ENCODE peak calls at places on chromosomes 2 and 18, in eight cellular contexts. U, G, H, C, T, D, Y and X are unnamed samples.

GRCh38 chr2:236657801-236658200 is 88.2 kb downstream of the ACKR3 start:
- DNase-seq in U (no peak), G (no peak), H (no peak), C (no peak), T (no peak), D (no peak), Y (no peak), X (no peak)

GRCh38 chr18:79062806-79063205 is 6.4 kb upstream of the ATP9B start:
- DNase-seq in U (no peak), G (no peak), H (no peak), C (no peak), T (peak; percentile 90), D (no peak), Y (no peak), X (no peak)

GRCh38 chr2:135226961-135227360 is 174.9 kb downstream of the RAB3GAP1 start:
- DNase-seq in U (no peak), G (no peak), H (peak; percentile 82), C (no peak), T (no peak), D (no peak), Y (no peak), X (peak; percentile 48)

GRCh38 chr2:10990561-10991111 is 78.9 kb downstream of the KCNF1 start:
- DNase-seq in U (peak; percentile 6), G (peak; percentile 46), H (no peak), C (no peak), T (no peak), D (no peak), Y (no peak), X (no peak)

GRCh38 chr2:220127311-220127710 is 499.9 kb downstream of the SLC4A3 start:
- DNase-seq in U (no peak), G (no peak), H (no peak), C (no peak), T (no peak), D (no peak), Y (no peak), X (no peak)

GRCh38 chr18:25786778-25787177 is 303.6 kb downstream of the SS18 start:
- DNase-seq in U (no peak), G (no peak), H (peak; percentile 58), C (no peak), T (no peak), D (no peak), Y (no peak), X (peak; percentile 77)

GRCh38 chr2:127575941-127576432 is 40.5 kb downstream of the MYO7B start:
- DNase-seq in U (no peak), G (no peak), H (no peak), C (no peak), T (no peak), D (no peak), Y (no peak), X (no peak)

GRCh38 chr2:165435611-165436010 is 33.9 kb upstream of the CSRNP3 start:
- DNase-seq in U (peak; percentile 16), G (no peak), H (no peak), C (no peak), T (no peak), D (no peak), Y (no peak), X (no peak)

GRCh38 chr18:32425466-32425865 is 45.2 kb downstream of the GAREM1 start:
- DNase-seq in U (no peak), G (no peak), H (peak; percentile 75), C (no peak), T (no peak), D (no peak), Y (no peak), X (peak; percentile 75)

GRCh38 chr2:217186565-217187218 is 326.8 kb upstream of the TNP1 start:
- DNase-seq in U (no peak), G (peak; percentile 78), H (no peak), C (no peak), T (no peak), D (peak; percentile 44), Y (no peak), X (no peak)

GRCh38 chr2:39264733-39265132 is 21.0 kb upstream of the CDKL4 start:
- DNase-seq in U (no peak), G (no peak), H (no peak), C (no peak), T (no peak), D (no peak), Y (no peak), X (no peak)

GRCh38 chr2:218813771-218814460 is 17.7 kb downstream of the PRKAG3 start:
- DNase-seq in U (no peak), G (no peak), H (no peak), C (no peak), T (no peak), D (no peak), Y (no peak), X (no peak)
- H3K9me3 ChIP-seq in U (no peaks in the 10 kb centered on the region), G (no peaks in the 10 kb centered on the region), H (no peaks in the 10 kb centered on the region), C (no peaks in the 10 kb centered on the region), T (no peaks in the 10 kb centered on the region), D (no peaks in the 10 kb centered on the region), Y (no peaks in the 10 kb centered on the region), X (no peaks in the 10 kb centered on the region)

GRCh38 chr18:71541643-71542042 is 1002.5 kb downstream of the CBLN2 start:
- DNase-seq in U (no peak), G (no peak), H (no peak), C (no peak), T (no peak), D (no peak), Y (no peak), X (no peak)
- H3K9me3 ChIP-seq in U (no peaks in the 10 kb centered on the region), G (no peaks in the 10 kb centered on the region), H (no peaks in the 10 kb centered on the region), C (no peaks in the 10 kb centered on the region), T (no peaks in the 10 kb centered on the region), D (no peaks in the 10 kb centered on the region), Y (no peaks in the 10 kb centered on the region), X (peaks cover 15% of the 10 kb centered on the region)

GRCh38 chr18:50769463-50769862 is 50.4 kb downstream of the MRO start:
- DNase-seq in U (no peak), G (no peak), H (no peak), C (no peak), T (no peak), D (no peak), Y (no peak), X (no peak)
- H3K9me3 ChIP-seq in U (peaks cover 23% of the 10 kb centered on the region), G (no peaks in the 10 kb centered on the region), H (no peaks in the 10 kb centered on the region), C (no peaks in the 10 kb centered on the region), T (no peaks in the 10 kb centered on the region), D (no peaks in the 10 kb centered on the region), Y (no peaks in the 10 kb centered on the region), X (peaks cover 27% of the 10 kb centered on the region)

DNA sequence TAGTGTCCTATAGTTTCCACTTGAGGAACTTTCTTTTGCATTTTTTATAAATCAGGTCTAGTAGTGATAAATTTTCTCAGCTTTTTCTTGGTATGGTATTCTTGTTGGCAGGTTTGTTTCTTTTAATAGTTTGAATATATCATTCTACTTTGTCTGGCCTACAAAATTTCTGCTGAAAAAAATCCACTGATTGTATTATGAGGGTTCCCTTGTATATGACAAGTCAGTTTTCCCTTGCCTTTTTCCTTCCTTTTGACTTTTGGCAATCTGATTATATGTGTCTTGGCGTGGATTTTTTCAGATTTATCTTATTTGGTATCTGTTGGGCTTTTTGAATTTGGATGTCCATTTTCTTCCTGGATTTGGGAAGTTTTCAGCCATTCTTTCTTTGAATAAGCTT is 41.9 kb downstream of the MOCOS start:
- DNase-seq in U (no peak), G (no peak), H (no peak), C (no peak), T (no peak), D (no peak), Y (no peak), X (no peak)
- H3K9me3 ChIP-seq in U (peaks cover 17% of the 10 kb centered on the region), G (no peaks in the 10 kb centered on the region), H (no peaks in the 10 kb centered on the region), C (no peaks in the 10 kb centered on the region), T (peaks cover 2% of the 10 kb centered on the region), D (peaks cover 2% of the 10 kb centered on the region), Y (no peaks in the 10 kb centered on the region), X (peaks cover 24% of the 10 kb centered on the region)

GRCh38 chr2:63287961-63288360 is 237.3 kb downstream of the OTX1 start:
- DNase-seq in U (no peak), G (no peak), H (no peak), C (no peak), T (no peak), D (no peak), Y (no peak), X (no peak)

GRCh38 chr2:63283273-63283672 is 232.6 kb downstream of the OTX1 start:
- DNase-seq in U (no peak), G (no peak), H (no peak), C (no peak), T (no peak), D (no peak), Y (no peak), X (no peak)
- H3K9me3 ChIP-seq in U (no peaks in the 10 kb centered on the region), G (no peaks in the 10 kb centered on the region), H (no peaks in the 10 kb centered on the region), C (no peaks in the 10 kb centered on the region), T (no peaks in the 10 kb centered on the region), D (no peaks in the 10 kb centered on the region), Y (peaks cover 10% of the 10 kb centered on the region), X (peaks cover 23% of the 10 kb centered on the region)

DNA sequence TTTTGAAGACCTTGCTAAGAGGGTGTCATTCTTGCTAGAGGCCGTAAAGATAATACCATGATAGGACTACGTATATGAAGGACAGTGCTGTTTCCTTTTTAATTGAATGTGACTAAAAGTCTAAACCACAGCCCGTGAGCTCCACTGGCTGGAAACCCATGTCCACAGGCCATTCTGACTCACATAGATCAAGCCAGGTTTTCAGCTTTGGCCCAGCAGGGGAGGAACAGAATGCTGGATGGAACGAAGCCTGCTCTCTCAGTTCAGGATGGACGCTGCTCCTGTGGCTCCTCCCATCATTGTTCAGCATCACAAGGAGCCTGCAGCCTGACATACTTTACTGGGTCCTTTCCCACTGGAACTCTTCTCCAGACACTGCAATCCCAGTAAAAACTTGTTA is 47.6 kb downstream of the ALPK2 start:
- DNase-seq in U (no peak), G (no peak), H (peak; percentile 65), C (no peak), T (peak; percentile 52), D (no peak), Y (no peak), X (peak; percentile 91)
- H3K9me3 ChIP-seq in U (no peaks in the 10 kb centered on the region), G (no peaks in the 10 kb centered on the region), H (no peaks in the 10 kb centered on the region), C (no peaks in the 10 kb centered on the region), T (no peaks in the 10 kb centered on the region), D (no peaks in the 10 kb centered on the region), Y (no peaks in the 10 kb centered on the region), X (peaks cover 3% of the 10 kb centered on the region)

DNA sequence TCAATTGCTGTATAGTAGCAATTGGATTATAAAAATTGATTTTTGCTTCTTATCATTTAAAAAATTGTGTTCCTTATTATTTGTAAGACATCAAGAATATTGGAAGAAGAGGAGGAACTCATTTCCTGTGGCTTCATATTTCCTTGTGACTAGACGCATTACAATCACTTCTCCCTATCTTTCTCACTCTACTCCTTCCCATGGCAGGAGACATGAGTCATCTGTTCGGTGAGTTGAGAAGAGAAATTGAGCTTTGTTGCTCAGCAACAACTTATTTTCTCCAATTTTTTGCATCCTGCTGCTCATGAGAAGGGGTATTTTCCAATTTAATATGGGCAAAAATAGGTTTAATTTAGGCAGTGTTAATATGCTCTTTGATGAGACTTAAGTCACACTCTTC is 1783.9 kb downstream of the SUCLG1 start:
- DNase-seq in U (no peak), G (no peak), H (peak; percentile 43), C (no peak), T (no peak), D (no peak), Y (no peak), X (no peak)
- H3K9me3 ChIP-seq in U (no peaks in the 10 kb centered on the region), G (no peaks in the 10 kb centered on the region), H (no peaks in the 10 kb centered on the region), C (no peaks in the 10 kb centered on the region), T (no peaks in the 10 kb centered on the region), D (no peaks in the 10 kb centered on the region), Y (no peaks in the 10 kb centered on the region), X (peaks cover 19% of the 10 kb centered on the region)

DNA sequence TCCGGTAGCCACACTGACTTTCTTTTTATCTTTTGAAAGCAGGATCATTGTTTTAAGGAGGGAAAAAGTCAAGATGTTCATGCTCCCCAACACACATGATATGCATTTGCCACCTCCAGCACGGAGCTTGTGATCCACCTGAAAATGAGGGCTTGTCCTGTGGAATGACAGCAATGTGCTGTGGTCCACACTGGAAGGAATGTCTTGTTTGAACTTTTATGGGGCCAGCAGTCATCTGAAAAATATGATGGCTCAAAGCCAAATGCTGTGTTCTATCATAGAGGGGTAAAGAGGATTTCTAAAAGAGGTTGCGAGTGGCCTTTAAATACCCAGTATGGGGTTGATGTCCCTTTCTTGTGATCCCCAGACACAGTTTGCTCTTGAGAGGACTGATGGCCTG is 226.5 kb upstream of the SPRED2 start:
- DNase-seq in U (no peak), G (no peak), H (no peak), C (no peak), T (no peak), D (no peak), Y (no peak), X (peak; percentile 19)
- H3K9me3 ChIP-seq in U (no peaks in the 10 kb centered on the region), G (no peaks in the 10 kb centered on the region), H (no peaks in the 10 kb centered on the region), C (no peaks in the 10 kb centered on the region), T (no peaks in the 10 kb centered on the region), D (no peaks in the 10 kb centered on the region), Y (no peaks in the 10 kb centered on the region), X (no peaks in the 10 kb centered on the region)